ENCODE peak calls at places on chromosomes 6 and 20, in five cellular contexts. One of them, this sample, is unnamed.

GRCh38 chr6:149499066-149499465 is 14.3 kb upstream of the ZC3H12D start:
- DNase-seq in H1: no peak
- DNase-seq in IMR-90: peak; percentile 98
- DNase-seq in trophoblast cell: peak; percentile 83
- DNase-seq in H9: no peak
- DNase-seq in this sample: no peak

GRCh38 chr6:165653196-165653595 is 9.8 kb downstream of the PDE10A start:
- DNase-seq in H1: no peak
- DNase-seq in IMR-90: peak; percentile 40
- DNase-seq in trophoblast cell: no peak
- DNase-seq in H9: no peak
- DNase-seq in this sample: no peak

GRCh38 chr6:79868098-79868722 is 79.1 kb downstream of the ELOVL4 start:
- DNase-seq in H1: no peak
- DNase-seq in IMR-90: peak; percentile 62
- DNase-seq in trophoblast cell: peak; percentile 87
- DNase-seq in H9: peak; percentile 38
- DNase-seq in this sample: peak; percentile 81

GRCh38 chr6:107936162-107936909 is 21.7 kb downstream of the SEC63 start:
- DNase-seq in H1: no peak
- DNase-seq in IMR-90: no peak
- DNase-seq in trophoblast cell: no peak
- DNase-seq in H9: no peak
- DNase-seq in this sample: no peak

GRCh38 chr6:32151131-32151884 is 431 bp downstream of the PRRT1 start:
- DNase-seq in H1: no peak
- DNase-seq in IMR-90: no peak
- DNase-seq in trophoblast cell: no peak
- DNase-seq in H9: no peak
- DNase-seq in this sample: no peak

GRCh38 chr20:24337074-24337473 is 132.4 kb upstream of the SYNDIG1 start:
- DNase-seq in H1: no peak
- DNase-seq in IMR-90: peak; percentile 35
- DNase-seq in trophoblast cell: no peak
- DNase-seq in H9: no peak
- DNase-seq in this sample: no peak

GRCh38 chr6:116444092-116444491 is 17.1 kb upstream of the CALHM6 start:
- DNase-seq in H1: no peak
- DNase-seq in IMR-90: peak; percentile 51
- DNase-seq in trophoblast cell: peak; percentile 75
- DNase-seq in H9: no peak
- DNase-seq in this sample: no peak

GRCh38 chr20:4973330-4974097 is 27.8 kb downstream of the SLC23A2 start:
- DNase-seq in H1: no peak
- DNase-seq in IMR-90: peak; percentile 90
- DNase-seq in trophoblast cell: peak; percentile 66
- DNase-seq in H9: no peak
- DNase-seq in this sample: no peak

GRCh38 chr6:100745419-100746041 is 135.6 kb downstream of the ASCC3 start:
- DNase-seq in H1: no peak
- DNase-seq in IMR-90: no peak
- DNase-seq in trophoblast cell: no peak
- DNase-seq in H9: no peak
- DNase-seq in this sample: no peak

GRCh38 chr6:152091201-152091600 is 283.7 kb downstream of the ESR1 start:
- DNase-seq in H1: no peak
- DNase-seq in IMR-90: no peak
- DNase-seq in trophoblast cell: no peak
- DNase-seq in H9: no peak
- DNase-seq in this sample: no peak

GRCh38 chr20:22921595-22922421 is 113.3 kb upstream of the SSTR4 start:
- DNase-seq in H1: no peak
- DNase-seq in IMR-90: peak; percentile 8
- DNase-seq in trophoblast cell: peak; percentile 88
- DNase-seq in H9: no peak
- DNase-seq in this sample: no peak

GRCh38 chr6:30603961-30604360 is 13.1 kb downstream of the PPP1R10 start:
- DNase-seq in H1: no peak
- DNase-seq in IMR-90: no peak
- DNase-seq in trophoblast cell: no peak
- DNase-seq in H9: no peak
- DNase-seq in this sample: no peak

GRCh38 chr20:32429343-32429742 is 71.2 kb downstream of the ASXL1 start:
- DNase-seq in H1: no peak
- DNase-seq in IMR-90: no peak
- DNase-seq in trophoblast cell: no peak
- DNase-seq in H9: no peak
- DNase-seq in this sample: no peak

GRCh38 chr20:35773154-35773751 is 1.4 kb downstream of the PHF20 start:
- DNase-seq in H1: no peak
- DNase-seq in IMR-90: peak; percentile 24
- DNase-seq in trophoblast cell: peak; percentile 98
- DNase-seq in H9: no peak
- DNase-seq in this sample: no peak

GRCh38 chr6:399785-400517 is 8.4 kb downstream of the IRF4 start:
- DNase-seq in H1: no peak
- DNase-seq in IMR-90: no peak
- DNase-seq in trophoblast cell: no peak
- DNase-seq in H9: no peak
- DNase-seq in this sample: no peak

GRCh38 chr6:7846971-7847818 is 63.4 kb downstream of the TXNDC5 start:
- DNase-seq in H1: no peak
- DNase-seq in IMR-90: peak; percentile 74
- DNase-seq in trophoblast cell: no peak
- DNase-seq in H9: no peak
- DNase-seq in this sample: no peak

GRCh38 chr6:165178056-165178455 is 131.3 kb downstream of the C6orf118 start:
- DNase-seq in H1: no peak
- DNase-seq in IMR-90: no peak
- DNase-seq in trophoblast cell: no peak
- DNase-seq in H9: no peak
- DNase-seq in this sample: no peak

GRCh38 chr6:142874676-142875075 is 70.3 kb downstream of the HIVEP2 start:
- DNase-seq in H1: no peak
- DNase-seq in IMR-90: no peak
- DNase-seq in trophoblast cell: peak; percentile 76
- DNase-seq in H9: no peak
- DNase-seq in this sample: no peak

GRCh38 chr20:51333446-51333845 is 209.1 kb downstream of the NFATC2 start:
- DNase-seq in H1: no peak
- DNase-seq in IMR-90: no peak
- DNase-seq in trophoblast cell: no peak
- DNase-seq in H9: no peak
- DNase-seq in this sample: no peak

GRCh38 chr20:51337126-51337805 is 205.3 kb downstream of the NFATC2 start:
- DNase-seq in H1: no peak
- DNase-seq in IMR-90: no peak
- DNase-seq in trophoblast cell: no peak
- DNase-seq in H9: no peak
- DNase-seq in this sample: no peak

GRCh38 chr20:51335329-51335841 is 207.1 kb downstream of the NFATC2 start:
- DNase-seq in H1: no peak
- DNase-seq in IMR-90: peak; percentile 100
- DNase-seq in trophoblast cell: peak; percentile 93
- DNase-seq in H9: no peak
- DNase-seq in this sample: no peak

GRCh38 chr20:51333971-51334370 is 208.5 kb downstream of the NFATC2 start:
- DNase-seq in H1: no peak
- DNase-seq in IMR-90: no peak
- DNase-seq in trophoblast cell: peak; percentile 70
- DNase-seq in H9: no peak
- DNase-seq in this sample: no peak

DNA sequence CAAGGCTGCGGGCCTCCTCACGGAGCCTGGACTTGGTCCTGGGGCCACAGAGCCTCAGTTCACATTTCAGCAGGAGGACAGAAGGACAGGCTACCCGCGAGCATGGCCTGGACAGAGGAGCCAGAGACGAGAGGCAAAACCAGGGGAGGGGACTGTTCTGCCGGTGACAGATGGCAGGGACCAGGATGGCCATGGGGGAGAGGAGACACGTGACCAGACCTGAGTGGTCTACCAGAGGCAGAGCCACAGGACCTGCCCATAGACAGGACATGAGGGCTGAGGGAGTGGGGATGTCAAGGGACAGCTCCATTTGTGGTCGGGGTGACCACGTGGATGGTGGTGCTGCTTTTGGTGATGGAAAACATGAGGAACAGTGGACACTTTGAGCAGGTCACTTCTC is 207.9 kb downstream of the NFATC2 start:
- DNase-seq in H1: no peak
- DNase-seq in IMR-90: no peak
- DNase-seq in trophoblast cell: no peak
- DNase-seq in H9: no peak
- DNase-seq in this sample: no peak
- H3K4ac ChIP-seq in H1: no peak overlapping the region
- H3K4ac ChIP-seq in IMR-90: peak overlapping the region; percentile 99
- H3K4ac ChIP-seq in trophoblast cell: no peak overlapping the region
- H3K4ac ChIP-seq in H9: no peak overlapping the region
- H3K4ac ChIP-seq in this sample: no peak overlapping the region

GRCh38 chr20:59602546-59603080 is 1.7 kb upstream of the PHACTR3 start:
- DNase-seq in H1: no peak
- DNase-seq in IMR-90: no peak
- DNase-seq in trophoblast cell: no peak
- DNase-seq in H9: no peak
- DNase-seq in this sample: no peak
- H3K27ac ChIP-seq in H1: no peak overlapping the region
- H3K27ac ChIP-seq in IMR-90: no peak overlapping the region
- H3K27ac ChIP-seq in trophoblast cell: no peak overlapping the region
- H3K27ac ChIP-seq in H9: no peak overlapping the region
- H3K27ac ChIP-seq in this sample: no peak overlapping the region

GRCh38 chr20:58624687-58625086 is 26.4 kb upstream of the STX16 start:
- DNase-seq in H1: no peak
- DNase-seq in IMR-90: no peak
- DNase-seq in trophoblast cell: no peak
- DNase-seq in H9: no peak
- DNase-seq in this sample: no peak

GRCh38 chr20:58625585-58625984 is 25.5 kb upstream of the STX16 start:
- DNase-seq in H1: no peak
- DNase-seq in IMR-90: peak; percentile 25
- DNase-seq in trophoblast cell: no peak
- DNase-seq in H9: no peak
- DNase-seq in this sample: no peak

GRCh38 chr20:58622671-58623578 is 28.2 kb upstream of the STX16 start:
- DNase-seq in H1: no peak
- DNase-seq in IMR-90: peak; percentile 33
- DNase-seq in trophoblast cell: no peak
- DNase-seq in H9: no peak
- DNase-seq in this sample: no peak

GRCh38 chr20:58621906-58622548 is 29.1 kb upstream of the STX16 start:
- DNase-seq in H1: no peak
- DNase-seq in IMR-90: no peak
- DNase-seq in trophoblast cell: peak; percentile 7
- DNase-seq in H9: no peak
- DNase-seq in this sample: no peak

DNA sequence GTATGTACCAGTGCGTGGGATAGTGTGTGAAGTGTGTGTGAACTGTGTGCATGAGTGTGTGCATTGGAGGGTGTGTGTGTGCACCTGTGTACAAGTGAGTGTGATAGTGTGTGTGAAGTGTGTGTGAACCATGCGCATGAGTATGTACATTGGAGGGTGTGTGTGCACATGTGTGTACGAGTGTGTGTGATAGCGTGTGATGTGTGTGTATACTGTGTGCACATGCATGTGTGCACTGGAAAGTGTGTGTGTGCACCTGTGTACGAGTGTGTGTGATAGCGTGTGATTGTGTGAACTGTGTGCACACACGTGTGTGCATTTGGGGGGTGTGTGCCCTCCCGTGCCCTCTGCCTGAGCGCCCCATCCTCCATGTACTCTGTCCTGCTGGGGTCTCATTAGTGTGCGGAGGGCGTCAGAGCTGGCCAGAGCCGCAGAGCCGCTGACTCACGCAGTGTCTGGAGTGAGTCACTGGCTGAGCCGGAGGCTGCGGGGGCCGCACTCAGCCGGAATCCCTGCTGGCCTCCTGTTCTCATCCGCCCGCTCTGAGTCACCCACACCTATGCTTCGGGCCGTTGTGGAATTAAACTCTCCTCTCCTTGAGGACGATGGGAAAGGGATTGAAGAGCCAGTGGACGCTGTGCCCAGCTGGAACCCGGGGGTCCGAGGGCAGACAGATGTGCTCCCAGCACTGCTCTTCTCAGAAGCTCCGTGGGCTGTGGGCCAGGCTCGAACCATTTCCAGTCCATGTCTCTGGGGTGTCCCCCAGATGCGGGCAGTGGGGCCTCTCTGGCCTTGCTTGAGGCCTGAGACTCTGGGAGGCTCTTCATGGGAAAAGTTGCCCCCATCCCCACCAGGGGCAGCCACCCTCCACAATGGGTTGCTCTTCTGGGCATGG is 27.3 kb upstream of the STX16 start:
- DNase-seq in H1: peak; percentile 41
- DNase-seq in IMR-90: peak; percentile 97
- DNase-seq in trophoblast cell: peak; percentile 87
- DNase-seq in H9: no peak
- DNase-seq in this sample: no peak
- H3K4ac ChIP-seq in H1: no peak overlapping the region
- H3K4ac ChIP-seq in IMR-90: peak overlapping the region; percentile 100
- H3K4ac ChIP-seq in trophoblast cell: peak overlapping the region; percentile 56
- H3K4ac ChIP-seq in H9: no peak overlapping the region
- H3K4ac ChIP-seq in this sample: peak overlapping the region; percentile 28

DNA sequence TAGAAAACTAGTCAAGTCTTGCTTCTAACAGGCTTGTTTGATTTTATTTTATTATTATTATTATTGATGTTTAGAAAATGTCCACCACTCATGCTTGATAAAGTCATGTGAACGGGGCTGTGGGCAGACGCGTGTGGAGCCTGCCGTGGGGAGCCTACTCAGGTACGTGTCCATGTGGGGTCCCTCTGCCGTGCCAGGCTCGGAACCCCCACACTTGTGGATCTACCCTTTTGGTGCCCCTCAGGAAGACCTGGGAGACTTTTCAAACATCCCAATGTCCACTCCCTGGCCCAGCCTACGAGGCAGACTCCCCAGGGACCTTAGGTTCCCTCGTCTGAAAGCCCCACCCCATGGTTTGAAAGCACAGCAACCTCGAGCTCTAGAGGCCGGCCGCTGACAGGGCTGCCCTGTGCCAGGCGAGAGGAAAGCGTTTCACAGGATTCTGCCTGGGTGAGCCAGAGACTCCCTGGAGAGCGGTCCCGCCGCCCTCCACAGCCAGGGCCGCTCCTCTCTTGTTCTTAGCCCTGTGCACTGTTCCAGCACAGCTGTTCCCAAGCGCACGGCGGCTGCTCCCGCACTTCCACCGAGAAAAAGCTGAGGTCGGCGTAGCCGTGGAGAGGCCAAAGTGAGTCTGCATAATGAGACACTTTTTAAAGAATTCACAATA is 249.7 kb downstream of the TTLL2 start:
- DNase-seq in H1: no peak
- DNase-seq in IMR-90: no peak
- DNase-seq in trophoblast cell: no peak
- DNase-seq in H9: no peak
- DNase-seq in this sample: no peak
- H3K27ac ChIP-seq in H1: no peak overlapping the region
- H3K27ac ChIP-seq in IMR-90: no peak overlapping the region
- H3K27ac ChIP-seq in trophoblast cell: no peak overlapping the region
- H3K27ac ChIP-seq in H9: no peak overlapping the region
- H3K27ac ChIP-seq in this sample: no peak overlapping the region

GRCh38 chr20:9068896-9069663 is at the start of gene PLCB4:
- DNase-seq in H1: no peak
- DNase-seq in IMR-90: peak; percentile 66
- DNase-seq in trophoblast cell: peak; percentile 10
- DNase-seq in H9: peak; percentile 57
- DNase-seq in this sample: peak; percentile 48
- H3K4ac ChIP-seq in H1: peak within 1 kb of the TSS; percentile 63
- H3K4ac ChIP-seq in IMR-90: peak within 1 kb of the TSS; percentile 92
- H3K4ac ChIP-seq in trophoblast cell: no peak within 1 kb of the TSS
- H3K4ac ChIP-seq in H9: no peak within 1 kb of the TSS
- H3K4ac ChIP-seq in this sample: no peak within 1 kb of the TSS